ENCODE peak calls at places on chromosome 18, in ten cellular contexts. One of them, this sample, is unnamed. For H3K4me1, the result is how much of the 10 kb centered on the place peaks cover.

GRCh38 chr18:32779010-32779409 is 6.2 kb upstream of the KLHL14 start:
- DNase-seq in keratinocyte: no peak
- DNase-seq in IMR-90: no peak
- DNase-seq in neural progenitor cell: no peak
- DNase-seq in mesenchymal stem cell: no peak
- DNase-seq in endodermal cell: no peak
- DNase-seq in astrocyte: no peak
- DNase-seq in fibroblast of lung: no peak
- DNase-seq in neuronal stem cell: no peak
- DNase-seq in kidney: no peak
- DNase-seq in this sample: no peak

GRCh38 chr18:6401687-6402086 is 13.0 kb downstream of the L3MBTL4 start:
- DNase-seq in keratinocyte: no peak
- DNase-seq in IMR-90: no peak
- DNase-seq in neural progenitor cell: peak
- DNase-seq in mesenchymal stem cell: no peak
- DNase-seq in endodermal cell: peak
- DNase-seq in astrocyte: no peak
- DNase-seq in fibroblast of lung: no peak
- DNase-seq in neuronal stem cell: no peak
- DNase-seq in kidney: no peak
- DNase-seq in this sample: no peak

GRCh38 chr18:60506682-60507081 is 134.1 kb upstream of the MC4R start:
- DNase-seq in keratinocyte: no peak
- DNase-seq in IMR-90: no peak
- DNase-seq in neural progenitor cell: no peak
- DNase-seq in mesenchymal stem cell: no peak
- DNase-seq in endodermal cell: no peak
- DNase-seq in astrocyte: no peak
- DNase-seq in fibroblast of lung: peak
- DNase-seq in neuronal stem cell: no peak
- DNase-seq in kidney: no peak
- DNase-seq in this sample: peak

GRCh38 chr18:4599312-4599711 is 144.2 kb upstream of the DLGAP1 start:
- DNase-seq in keratinocyte: no peak
- DNase-seq in IMR-90: no peak
- DNase-seq in neural progenitor cell: peak
- DNase-seq in mesenchymal stem cell: no peak
- DNase-seq in endodermal cell: peak
- DNase-seq in astrocyte: no peak
- DNase-seq in fibroblast of lung: no peak
- DNase-seq in neuronal stem cell: no peak
- DNase-seq in kidney: no peak
- DNase-seq in this sample: no peak

GRCh38 chr18:11972371-11973174 is 8.7 kb upstream of the IMPA2 start:
- DNase-seq in keratinocyte: no peak
- DNase-seq in IMR-90: no peak
- DNase-seq in neural progenitor cell: no peak
- DNase-seq in mesenchymal stem cell: no peak
- DNase-seq in endodermal cell: no peak
- DNase-seq in astrocyte: no peak
- DNase-seq in fibroblast of lung: no peak
- DNase-seq in neuronal stem cell: no peak
- DNase-seq in kidney: peak
- DNase-seq in this sample: no peak

GRCh38 chr18:67260841-67261240 is 255.7 kb downstream of the DSEL start:
- DNase-seq in keratinocyte: no peak
- DNase-seq in IMR-90: peak
- DNase-seq in neural progenitor cell: no peak
- DNase-seq in mesenchymal stem cell: no peak
- DNase-seq in endodermal cell: no peak
- DNase-seq in astrocyte: peak
- DNase-seq in fibroblast of lung: no peak
- DNase-seq in neuronal stem cell: no peak
- DNase-seq in kidney: no peak
- DNase-seq in this sample: no peak

GRCh38 chr18:63368611-63369010 is 1.6 kb upstream of the KDSR start:
- DNase-seq in keratinocyte: no peak
- DNase-seq in IMR-90: peak
- DNase-seq in neural progenitor cell: no peak
- DNase-seq in mesenchymal stem cell: no peak
- DNase-seq in endodermal cell: no peak
- DNase-seq in astrocyte: no peak
- DNase-seq in fibroblast of lung: peak
- DNase-seq in neuronal stem cell: no peak
- DNase-seq in kidney: no peak
- DNase-seq in this sample: peak

GRCh38 chr18:33469699-33470098 is 29.2 kb upstream of the CCDC178 start:
- DNase-seq in keratinocyte: no peak
- DNase-seq in IMR-90: no peak
- DNase-seq in neural progenitor cell: no peak
- DNase-seq in mesenchymal stem cell: no peak
- DNase-seq in endodermal cell: no peak
- DNase-seq in astrocyte: peak
- DNase-seq in fibroblast of lung: no peak
- DNase-seq in neuronal stem cell: no peak
- DNase-seq in kidney: no peak
- DNase-seq in this sample: no peak

GRCh38 chr18:23053756-23054457 is 81.4 kb upstream of the CABLES1 start:
- DNase-seq in keratinocyte: no peak
- DNase-seq in IMR-90: peak
- DNase-seq in neural progenitor cell: peak
- DNase-seq in mesenchymal stem cell: peak
- DNase-seq in endodermal cell: peak
- DNase-seq in astrocyte: peak
- DNase-seq in fibroblast of lung: peak
- DNase-seq in neuronal stem cell: peak
- DNase-seq in kidney: no peak
- DNase-seq in this sample: no peak

GRCh38 chr18:43139288-43139946 is 23.9 kb upstream of the RIT2 start:
- DNase-seq in keratinocyte: no peak
- DNase-seq in IMR-90: no peak
- DNase-seq in neural progenitor cell: no peak
- DNase-seq in mesenchymal stem cell: no peak
- DNase-seq in endodermal cell: no peak
- DNase-seq in astrocyte: no peak
- DNase-seq in fibroblast of lung: no peak
- DNase-seq in neuronal stem cell: no peak
- DNase-seq in kidney: peak
- DNase-seq in this sample: no peak

GRCh38 chr18:54712315-54712714 is 116.0 kb upstream of the RAB27B start:
- DNase-seq in keratinocyte: peak
- DNase-seq in IMR-90: peak
- DNase-seq in neural progenitor cell: no peak
- DNase-seq in mesenchymal stem cell: peak
- DNase-seq in endodermal cell: no peak
- DNase-seq in astrocyte: peak
- DNase-seq in fibroblast of lung: peak
- DNase-seq in neuronal stem cell: no peak
- DNase-seq in kidney: no peak
- DNase-seq in this sample: peak

GRCh38 chr18:43159091-43159490 is 43.6 kb upstream of the RIT2 start:
- DNase-seq in keratinocyte: no peak
- DNase-seq in IMR-90: no peak
- DNase-seq in neural progenitor cell: no peak
- DNase-seq in mesenchymal stem cell: no peak
- DNase-seq in endodermal cell: no peak
- DNase-seq in astrocyte: peak
- DNase-seq in fibroblast of lung: peak
- DNase-seq in neuronal stem cell: no peak
- DNase-seq in kidney: no peak
- DNase-seq in this sample: peak

GRCh38 chr18:58922995-58923394 is 58.3 kb downstream of the ZNF532 start:
- DNase-seq in keratinocyte: no peak
- DNase-seq in IMR-90: no peak
- DNase-seq in neural progenitor cell: no peak
- DNase-seq in mesenchymal stem cell: no peak
- DNase-seq in endodermal cell: no peak
- DNase-seq in astrocyte: no peak
- DNase-seq in fibroblast of lung: no peak
- DNase-seq in neuronal stem cell: no peak
- DNase-seq in kidney: no peak
- DNase-seq in this sample: no peak

GRCh38 chr18:23876921-23877320 is 137.6 kb upstream of the TTC39C start:
- DNase-seq in keratinocyte: peak
- DNase-seq in IMR-90: no peak
- DNase-seq in neural progenitor cell: no peak
- DNase-seq in mesenchymal stem cell: no peak
- DNase-seq in endodermal cell: no peak
- DNase-seq in astrocyte: no peak
- DNase-seq in fibroblast of lung: no peak
- DNase-seq in neuronal stem cell: no peak
- DNase-seq in kidney: no peak
- DNase-seq in this sample: no peak

GRCh38 chr18:75456277-75456676 is 28.8 kb upstream of the SMIM21 start:
- DNase-seq in keratinocyte: no peak
- DNase-seq in IMR-90: no peak
- DNase-seq in neural progenitor cell: peak
- DNase-seq in mesenchymal stem cell: peak
- DNase-seq in endodermal cell: no peak
- DNase-seq in astrocyte: no peak
- DNase-seq in fibroblast of lung: peak
- DNase-seq in neuronal stem cell: no peak
- DNase-seq in kidney: no peak
- DNase-seq in this sample: no peak

GRCh38 chr18:75455249-75456183 is 28.0 kb upstream of the SMIM21 start:
- DNase-seq in keratinocyte: no peak
- DNase-seq in IMR-90: peak
- DNase-seq in neural progenitor cell: peak
- DNase-seq in mesenchymal stem cell: peak
- DNase-seq in endodermal cell: peak
- DNase-seq in astrocyte: peak
- DNase-seq in fibroblast of lung: peak
- DNase-seq in neuronal stem cell: peak
- DNase-seq in kidney: peak
- DNase-seq in this sample: peak

GRCh38 chr18:75454022-75454795 is 26.7 kb upstream of the SMIM21 start:
- DNase-seq in keratinocyte: no peak
- DNase-seq in IMR-90: peak
- DNase-seq in neural progenitor cell: no peak
- DNase-seq in mesenchymal stem cell: no peak
- DNase-seq in endodermal cell: no peak
- DNase-seq in astrocyte: no peak
- DNase-seq in fibroblast of lung: peak
- DNase-seq in neuronal stem cell: no peak
- DNase-seq in kidney: no peak
- DNase-seq in this sample: no peak
- H3K4me3 ChIP-seq in keratinocyte: no peak
- H3K4me3 ChIP-seq in IMR-90: no peak
- H3K4me3 ChIP-seq in neural progenitor cell: no peak
- H3K4me3 ChIP-seq in mesenchymal stem cell: no peak
- H3K4me3 ChIP-seq in endodermal cell: no peak
- H3K4me3 ChIP-seq in astrocyte: no peak
- H3K4me3 ChIP-seq in fibroblast of lung: no peak
- H3K4me3 ChIP-seq in neuronal stem cell: no peak
- H3K4me3 ChIP-seq in kidney: no peak
- H3K4me3 ChIP-seq in this sample: no peak

DNA sequence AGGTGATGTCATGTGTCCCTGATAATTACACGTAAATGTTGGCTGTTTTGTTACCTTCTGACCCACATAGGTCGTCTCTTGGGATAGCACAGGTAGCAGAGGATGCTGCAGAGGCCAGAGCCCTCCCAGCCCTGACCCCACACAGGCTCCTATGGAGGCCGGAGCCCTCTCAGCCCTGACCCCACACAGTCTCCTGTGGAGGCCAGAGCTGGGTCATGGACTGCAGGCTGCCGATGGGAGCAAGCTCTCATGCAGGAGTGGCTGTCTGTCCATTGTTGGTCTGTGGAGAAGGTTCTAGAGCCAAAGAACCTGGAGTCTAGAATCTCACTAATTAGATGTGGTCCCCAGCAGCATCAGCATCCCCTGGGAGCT is 155.5 kb downstream of the LDLRAD4 start:
- DNase-seq in keratinocyte: no peak
- DNase-seq in IMR-90: no peak
- DNase-seq in neural progenitor cell: no peak
- DNase-seq in mesenchymal stem cell: no peak
- DNase-seq in endodermal cell: peak
- DNase-seq in astrocyte: no peak
- DNase-seq in fibroblast of lung: no peak
- DNase-seq in neuronal stem cell: no peak
- DNase-seq in kidney: peak
- DNase-seq in this sample: no peak
- H3K4me1 ChIP-seq in keratinocyte: under half
- H3K4me1 ChIP-seq in IMR-90: under half
- H3K4me1 ChIP-seq in neural progenitor cell: under half
- H3K4me1 ChIP-seq in mesenchymal stem cell: under half
- H3K4me1 ChIP-seq in endodermal cell: under half
- H3K4me1 ChIP-seq in astrocyte: under half
- H3K4me1 ChIP-seq in fibroblast of lung: under half
- H3K4me1 ChIP-seq in neuronal stem cell: under half
- H3K4me1 ChIP-seq in kidney: under half
- H3K4me1 ChIP-seq in this sample: under half

GRCh38 chr18:21735452-21736015 is 5.1 kb upstream of the MIB1 start:
- DNase-seq in keratinocyte: no peak
- DNase-seq in IMR-90: peak
- DNase-seq in neural progenitor cell: peak
- DNase-seq in mesenchymal stem cell: peak
- DNase-seq in endodermal cell: peak
- DNase-seq in astrocyte: no peak
- DNase-seq in fibroblast of lung: peak
- DNase-seq in neuronal stem cell: no peak
- DNase-seq in kidney: no peak
- DNase-seq in this sample: no peak
- H3K9ac ChIP-seq in keratinocyte: no peak
- H3K9ac ChIP-seq in IMR-90: no peak
- H3K9ac ChIP-seq in neural progenitor cell: no peak
- H3K9ac ChIP-seq in mesenchymal stem cell: no peak
- H3K9ac ChIP-seq in endodermal cell: no peak
- H3K9ac ChIP-seq in astrocyte: no peak
- H3K9ac ChIP-seq in fibroblast of lung: no peak
- H3K9ac ChIP-seq in neuronal stem cell: no peak
- H3K9ac ChIP-seq in kidney: no peak
- H3K9ac ChIP-seq in this sample: no peak

DNA sequence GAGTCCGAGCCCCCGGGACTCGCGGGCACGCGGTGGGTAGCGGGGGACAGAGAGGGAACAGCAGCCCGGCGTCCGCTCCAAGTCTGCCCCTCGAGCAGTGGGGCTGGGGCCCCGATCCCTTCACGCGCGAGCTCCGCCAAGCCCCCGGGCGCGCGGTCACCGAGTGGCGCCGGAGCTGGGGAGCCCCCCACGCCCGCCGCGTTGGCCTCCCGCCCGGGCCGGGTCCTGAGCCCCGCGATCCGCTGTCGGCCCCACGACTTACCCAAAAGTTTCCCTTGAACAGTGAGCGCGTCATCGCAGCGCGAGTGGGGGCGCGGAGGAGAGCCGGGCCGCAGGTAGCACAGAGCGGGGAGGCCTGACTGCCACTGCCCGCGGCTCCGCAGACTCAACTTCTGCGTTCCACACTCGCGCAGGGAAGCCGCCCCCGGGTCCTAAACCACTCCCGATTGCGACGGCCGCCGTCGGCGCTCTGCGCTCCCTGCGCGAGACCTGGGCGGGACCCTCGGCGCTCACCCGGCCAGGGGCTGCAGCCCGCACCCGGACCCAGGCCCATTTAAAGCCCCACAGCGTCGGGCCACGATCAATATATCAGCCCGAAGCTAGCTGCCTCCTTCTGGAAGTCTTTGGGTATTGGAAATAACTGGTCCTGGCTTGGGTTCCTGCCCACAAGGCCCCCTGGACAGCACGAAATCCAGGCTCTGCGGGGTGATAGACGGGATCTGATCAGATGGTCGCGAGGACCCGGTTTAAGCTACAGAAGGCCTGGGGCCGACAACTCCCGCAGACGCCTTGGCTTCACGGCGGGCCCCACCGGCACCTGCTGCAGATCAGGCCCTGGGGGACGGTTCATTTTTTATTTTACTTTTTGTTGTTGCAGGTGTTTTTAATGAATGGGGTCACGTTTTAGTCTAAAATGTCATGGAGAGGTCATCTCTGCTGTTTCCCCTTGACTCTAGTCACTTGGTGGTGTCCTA is at the start of gene PSTPIP2:
- DNase-seq in keratinocyte: no peak
- DNase-seq in IMR-90: peak
- DNase-seq in neural progenitor cell: peak
- DNase-seq in mesenchymal stem cell: peak
- DNase-seq in endodermal cell: peak
- DNase-seq in astrocyte: peak
- DNase-seq in fibroblast of lung: peak
- DNase-seq in neuronal stem cell: peak
- DNase-seq in kidney: peak
- DNase-seq in this sample: peak
- H3K4me3 ChIP-seq in keratinocyte: peak
- H3K4me3 ChIP-seq in IMR-90: peak
- H3K4me3 ChIP-seq in neural progenitor cell: peak
- H3K4me3 ChIP-seq in mesenchymal stem cell: peak
- H3K4me3 ChIP-seq in endodermal cell: peak
- H3K4me3 ChIP-seq in astrocyte: peak
- H3K4me3 ChIP-seq in fibroblast of lung: peak
- H3K4me3 ChIP-seq in neuronal stem cell: peak
- H3K4me3 ChIP-seq in kidney: peak
- H3K4me3 ChIP-seq in this sample: peak